ENCODE peak calls at places on chromosomes 3 and 15, in five cellular contexts. P is mammary epithelial cell, X is RWPE1, L is transverse colon, E is HT1080. G is an unnamed sample.

GRCh38 chr3:129282727-129283327 is 4.2 kb downstream of the HMCES start:
- DNase-seq in P (peak), X (peak), L (no peak), E (peak), G (no peak)

GRCh38 chr3:28727321-28727720 is 378.7 kb upstream of the AZI2 start:
- DNase-seq in P (no peak), X (no peak), L (no peak), E (no peak), G (no peak)

GRCh38 chr3:172808969-172809546 is 58.5 kb downstream of the ECT2 start:
- DNase-seq in P (peak), X (no peak), L (no peak), E (peak), G (peak)

GRCh38 chr3:102060814-102061213 is 211.5 kb downstream of the NFKBIZ start:
- DNase-seq in P (no peak), X (no peak), L (no peak), E (peak), G (no peak)

GRCh38 chr3:170869645-170870593 is at the start of gene RPL22L1:
- DNase-seq in P (peak), X (peak), L (peak), E (peak), G (peak)

GRCh38 chr15:58410353-58410752 is 21.4 kb upstream of the LIPC start:
- DNase-seq in P (no peak), X (no peak), L (no peak), E (no peak), G (no peak)

GRCh38 chr3:182104811-182105316 is 393.1 kb downstream of the SOX2 start:
- DNase-seq in P (no peak), X (peak), L (no peak), E (peak), G (no peak)

GRCh38 chr3:122745365-122746021 is 48.1 kb downstream of the HSPBAP1 start:
- DNase-seq in P (peak), X (peak), L (no peak), E (peak), G (no peak)

GRCh38 chr3:86787091-86787490 is 203.9 kb downstream of the VGLL3 start:
- DNase-seq in P (peak), X (peak), L (no peak), E (no peak), G (no peak)

GRCh38 chr3:142888099-142888483 is 792 bp downstream of the PCOLCE2 start:
- DNase-seq in P (peak), X (peak), L (no peak), E (peak), G (no peak)

GRCh38 chr15:37585966-37586656 is 348.3 kb upstream of the TMCO5A start:
- DNase-seq in P (no peak), X (no peak), L (no peak), E (peak), G (no peak)

GRCh38 chr3:48661501-48662139 is 1.1 kb downstream of the CELSR3 start:
- DNase-seq in P (peak), X (peak), L (peak), E (no peak), G (no peak)

GRCh38 chr3:13113346-13114335 is 40.4 kb upstream of the IQSEC1 start:
- DNase-seq in P (no peak), X (no peak), L (no peak), E (no peak), G (no peak)

GRCh38 chr3:152121292-152121654 is 147.5 kb upstream of the MBNL1 start:
- DNase-seq in P (peak), X (peak), L (no peak), E (peak), G (no peak)

GRCh38 chr3:48267782-48268181 is 26.9 kb downstream of the ZNF589 start:
- DNase-seq in P (peak), X (peak), L (peak), E (no peak), G (no peak)

GRCh38 chr3:190566043-190566933 is 52.4 kb downstream of the IL1RAP start:
- DNase-seq in P (peak), X (peak), L (peak), E (peak), G (peak)

GRCh38 chr3:74651239-74651638 is 36.8 kb upstream of the CNTN3 start:
- DNase-seq in P (no peak), X (no peak), L (no peak), E (peak), G (no peak)

GRCh38 chr3:65945480-65945879 is 93.2 kb downstream of the MAGI1 start:
- DNase-seq in P (peak), X (no peak), L (no peak), E (peak), G (no peak)

GRCh38 chr3:183298708-183299153 is 45.7 kb downstream of the B3GNT5 start:
- DNase-seq in P (no peak), X (peak), L (peak), E (peak), G (no peak)

GRCh38 chr15:48924528-48925393 is 39.0 kb downstream of the SHC4 start:
- DNase-seq in P (no peak), X (no peak), L (no peak), E (no peak), G (no peak)

GRCh38 chr15:88463870-88464532 is 3.2 kb downstream of the MRPL46 start:
- DNase-seq in P (no peak), X (no peak), L (no peak), E (no peak), G (no peak)

GRCh38 chr3:126895178-126896066 is 87.5 kb upstream of the PLXNA1 start:
- DNase-seq in P (peak), X (peak), L (no peak), E (peak), G (no peak)

GRCh38 chr3:45647148-45647619 is 42.0 kb upstream of the SACM1L start:
- DNase-seq in P (peak), X (peak), L (no peak), E (peak), G (no peak)

GRCh38 chr3:129624347-129625070 is 18.0 kb upstream of the PLXND1 start:
- DNase-seq in P (no peak), X (no peak), L (no peak), E (no peak), G (no peak)

GRCh38 chr15:66581972-66582537 is 16.3 kb upstream of the LCTL start:
- DNase-seq in P (no peak), X (no peak), L (no peak), E (no peak), G (no peak)

GRCh38 chr3:141477224-141477623 is 9.6 kb upstream of the RASA2 start:
- DNase-seq in P (peak), X (peak), L (no peak), E (peak), G (no peak)

G was measured in glomerular endothelial cell.